ENCODE peak calls at places on chromosomes 6 and 20, in eight cellular contexts. K is activated T-helper 1 cell treated with anti-CD3 and anti-CD28 coated beads, Interleukin-2, amount 50 U/mL, for 16 hours; I is retinal pigment epithelial cell; M is small intestine; S is AG04450; R is HS-5; P is NAMALWA; V is NCI-H524 treated with DMSO at 0.1 percent for 48 hours. F is an unnamed sample.

GRCh38 chr6:19024737-19025136 is 637.6 kb downstream of the RNF144B start:
- DNase-seq in K (no peak), I (no peak), M (peak), S (no peak), R (no peak), P (peak), V (peak), F (no peak)

GRCh38 chr6:127114214-127114613 is 4.3 kb upstream of the RSPO3 start:
- DNase-seq in K (no peak), I (no peak), M (no peak), S (no peak), R (no peak), P (no peak), V (no peak), F (no peak)

GRCh38 chr6:12288844-12289654 is 1.1 kb upstream of the EDN1 start:
- DNase-seq in K (no peak), I (no peak), M (peak), S (no peak), R (peak), P (peak), V (no peak), F (peak)

GRCh38 chr6:73503027-73503772 is 17.6 kb downstream of the EEF1A1 start:
- DNase-seq in K (no peak), I (no peak), M (no peak), S (no peak), R (no peak), P (no peak), V (no peak), F (no peak)

GRCh38 chr20:26169506-26169905 is 472.9 kb upstream of the ZNF337 start:
- DNase-seq in K (no peak), I (no peak), M (no peak), S (no peak), R (no peak), P (no peak), V (no peak), F (no peak)

GRCh38 chr20:43563429-43563828 is 4.6 kb downstream of the SGK2 start:
- DNase-seq in K (no peak), I (no peak), M (no peak), S (no peak), R (no peak), P (peak), V (no peak), F (no peak)

GRCh38 chr20:20614391-20614790 is 98.1 kb downstream of the RALGAPA2 start:
- DNase-seq in K (no peak), I (no peak), M (no peak), S (no peak), R (no peak), P (no peak), V (no peak), F (no peak)

GRCh38 chr20:63101781-63102719 is 95.3 kb upstream of the BHLHE23 start:
- DNase-seq in K (no peak), I (no peak), M (peak), S (no peak), R (peak), P (no peak), V (no peak), F (peak)

GRCh38 chr20:34693414-34693813 is 10.7 kb upstream of the TP53INP2 start:
- DNase-seq in K (no peak), I (no peak), M (peak), S (no peak), R (no peak), P (no peak), V (no peak), F (no peak)

GRCh38 chr6:158793432-158793831 is 25.7 kb downstream of the EZR start:
- DNase-seq in K (no peak), I (no peak), M (peak), S (no peak), R (no peak), P (peak), V (peak), F (no peak)

GRCh38 chr6:88165877-88166492 is at the start of gene CNR1:
- DNase-seq in K (no peak), I (no peak), M (peak), S (no peak), R (no peak), P (peak), V (no peak), F (no peak)

F was measured in CD4-positive, alpha-beta T cell.